ENCODE peak calls at places on chromosomes 13 and 19, in nine cellular contexts. O is hepatocyte, K is H9, E is WTC11, X is uterus, J is fibroblast of lung, Z is GM20000, R is BJ, C is heart left ventricle. W is an unnamed sample.

GRCh38 chr13:44331912-44332840 is 41.4 kb upstream of the SERP2 start:
- DNase-seq in C (peak), J (peak), E (no peak), R (peak), O (peak), Z (no peak), K (no peak), X (peak), W (no peak)

GRCh38 chr13:95452376-95452775 is 100.1 kb upstream of the CLDN10 start:
- DNase-seq in Z (no peak), R (no peak), E (no peak), C (no peak), K (no peak), O (no peak), J (peak), X (no peak), W (no peak)

GRCh38 chr13:29436291-29436690 is 159.2 kb downstream of the SLC7A1 start:
- DNase-seq in Z (no peak), O (no peak), X (no peak), K (no peak), C (no peak), E (no peak), J (peak), R (peak), W (no peak)

GRCh38 chr19:4647676-4648644 is 8.6 kb downstream of the TNFAIP8L1 start:
- DNase-seq in J (no peak), E (peak), Z (peak), X (peak), R (no peak), O (no peak), K (peak), C (peak), W (no peak)

GRCh38 chr19:39809368-39809767 is 24.6 kb downstream of the DYRK1B start:
- DNase-seq in C (no peak), E (no peak), Z (no peak), J (no peak), K (no peak), R (no peak), X (no peak), O (no peak), W (no peak)

GRCh38 chr19:14381689-14382474 is 638 bp downstream of the ADGRE5 start:
- DNase-seq in R (peak), C (peak), X (peak), Z (no peak), O (no peak), K (no peak), E (no peak), J (peak), W (peak)

GRCh38 chr19:34217952-34218817 is 36.2 kb upstream of the GARRE1 start:
- DNase-seq in K (no peak), J (peak), R (peak), X (peak), Z (peak), O (peak), C (no peak), E (no peak), W (no peak)

GRCh38 chr13:51803018-51803417 is 945 bp downstream of the DHRS12 start:
- DNase-seq in X (no peak), R (no peak), K (no peak), O (no peak), Z (no peak), C (no peak), E (no peak), J (no peak), W (peak)

GRCh38 chr13:113612626-113613025 is 28.1 kb downstream of the TFDP1 start:
- DNase-seq in C (no peak), Z (no peak), K (no peak), E (no peak), O (no peak), X (no peak), R (no peak), J (no peak), W (no peak)

GRCh38 chr13:111584101-111584500 is 263.7 kb downstream of the TEX29 start:
- DNase-seq in C (no peak), E (no peak), O (no peak), X (no peak), R (no peak), K (no peak), J (no peak), Z (no peak), W (peak)

GRCh38 chr13:96218475-96218874 is 128.6 kb downstream of the HS6ST3 start:
- DNase-seq in E (no peak), R (no peak), O (no peak), X (no peak), K (no peak), Z (no peak), C (no peak), J (no peak), W (no peak)

GRCh38 chr13:76965759-76966421 is 17.6 kb downstream of the ACOD1 start:
- DNase-seq in X (peak), O (peak), K (no peak), Z (no peak), J (peak), R (peak), C (peak), E (no peak), W (no peak)

GRCh38 chr19:3932931-3933810 is at the start of gene NMRK2:
- DNase-seq in O (peak), J (no peak), K (peak), R (no peak), Z (peak), C (peak), X (no peak), E (peak), W (no peak)

GRCh38 chr13:111904701-111905608 is 162.0 kb upstream of the SOX1 start:
- DNase-seq in E (peak), Z (no peak), K (peak), X (no peak), C (no peak), O (no peak), R (no peak), J (no peak), W (no peak)

GRCh38 chr13:103539265-103539664 is 473.0 kb upstream of the SLC10A2 start:
- DNase-seq in C (peak), R (no peak), X (no peak), K (peak), J (no peak), E (peak), Z (no peak), O (peak), W (no peak)

GRCh38 chr19:11382898-11383705 is 1.0 kb downstream of the EPOR start:
- DNase-seq in C (peak), X (no peak), E (peak), K (peak), Z (peak), J (no peak), O (peak), R (no peak), W (peak)

GRCh38 chr19:40948580-40949299 is 42.3 kb upstream of the CYP2B6 start:
- DNase-seq in E (no peak), R (no peak), C (no peak), O (no peak), J (no peak), K (no peak), Z (no peak), X (no peak), W (no peak)

GRCh38 chr19:1234041-1234669 is 3.6 kb downstream of the CBARP start:
- DNase-seq in J (no peak), E (no peak), O (no peak), R (no peak), X (no peak), Z (no peak), K (no peak), C (no peak), W (no peak)

GRCh38 chr19:13366529-13367143 is 139.6 kb downstream of the CACNA1A start:
- DNase-seq in O (no peak), K (peak), R (no peak), J (peak), X (no peak), C (no peak), E (peak), Z (no peak), W (no peak)

GRCh38 chr13:65585346-65585745 is 1644.8 kb downstream of the PCDH9 start:
- DNase-seq in Z (no peak), C (no peak), R (no peak), K (peak), E (peak), O (no peak), J (no peak), X (no peak), W (no peak)

GRCh38 chr13:65032825-65033224 is 2197.3 kb downstream of the PCDH9 start:
- DNase-seq in J (no peak), X (no peak), E (no peak), O (no peak), Z (no peak), R (no peak), K (no peak), C (no peak), W (no peak)

GRCh38 chr13:106423530-106423929 is 111.9 kb downstream of the EFNB2 start:
- DNase-seq in E (peak), C (no peak), K (no peak), O (no peak), Z (no peak), R (no peak), J (no peak), X (no peak), W (no peak)

GRCh38 chr19:38182536-38183210 is 41.3 kb downstream of the DPF1 start:
- DNase-seq in C (no peak), E (no peak), X (no peak), O (no peak), R (no peak), Z (no peak), J (no peak), K (no peak), W (no peak)

GRCh38 chr13:33260168-33261098 is 25.1 kb downstream of the STARD13 start:
- DNase-seq in R (no peak), Z (no peak), C (no peak), J (no peak), E (no peak), K (no peak), O (peak), X (no peak), W (no peak)

GRCh38 chr19:56116606-56117005 is 4.5 kb downstream of the ZNF787 start:
- DNase-seq in O (no peak), J (no peak), E (no peak), Z (no peak), R (no peak), X (no peak), K (no peak), C (no peak), W (no peak)

GRCh38 chr19:56608274-56608964 is 13.3 kb downstream of the ZNF71 start:
- DNase-seq in O (no peak), C (no peak), E (no peak), K (no peak), Z (no peak), J (no peak), X (no peak), R (no peak), W (no peak)

GRCh38 chr13:50322006-50322405 is 306.8 kb downstream of the KCNRG start:
- DNase-seq in C (no peak), R (no peak), J (no peak), K (no peak), E (no peak), O (no peak), Z (no peak), X (no peak), W (no peak)

GRCh38 chr19:29807178-29807577 is 4.6 kb upstream of the CCNE1 start:
- DNase-seq in K (no peak), J (no peak), X (no peak), O (no peak), Z (no peak), E (no peak), C (no peak), R (no peak), W (no peak)

GRCh38 chr19:18002347-18002850 is 5.6 kb upstream of the ARRDC2 start:
- DNase-seq in R (no peak), X (no peak), Z (no peak), K (no peak), E (no peak), C (no peak), O (no peak), J (no peak), W (peak)

DNA sequence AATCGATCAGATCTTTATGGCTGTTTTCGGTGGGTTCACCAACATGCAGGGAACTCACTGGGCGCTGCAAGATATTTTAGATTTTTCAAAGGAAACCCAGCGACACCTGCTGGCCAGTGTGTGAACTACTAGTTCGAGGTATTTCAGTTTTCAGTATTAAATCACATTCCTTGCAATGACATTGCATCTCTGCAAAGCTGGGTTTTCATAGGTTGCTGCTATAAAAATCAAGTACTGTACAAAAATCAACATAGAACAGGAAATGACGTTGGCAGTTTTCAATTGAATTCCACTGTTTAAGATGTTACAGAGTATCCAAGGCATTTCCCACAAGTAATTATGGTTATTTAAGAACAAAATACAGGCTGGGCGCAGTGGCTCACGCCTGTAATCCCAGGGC is 17.6 kb downstream of the LIG1 start:
- DNase-seq in X (peak), Z (peak), E (peak), C (peak), K (peak), O (peak), J (peak), R (no peak), W (peak)
- TF ChIP-seq CTCF in X (peak), Z (peak), E (peak), C (peak), K (peak), O (peak), J (peak), R (peak), W (peak)

GRCh38 chr19:50485284-50485955 is 8.8 kb upstream of the GARIN5A start:
- DNase-seq in J (no peak), Z (no peak), O (no peak), C (no peak), R (no peak), E (no peak), X (no peak), K (no peak), W (no peak)

GRCh38 chr19:50489461-50490011 is 12.9 kb upstream of the GARIN5A start:
- DNase-seq in J (no peak), O (no peak), C (no peak), X (no peak), E (no peak), R (no peak), Z (no peak), K (peak), W (no peak)

GRCh38 chr19:50488795-50489194 is 12.1 kb upstream of the GARIN5A start:
- DNase-seq in J (no peak), R (no peak), X (no peak), Z (no peak), E (no peak), C (no peak), O (no peak), K (no peak), W (no peak)

GRCh38 chr19:50490411-50490811 is 13.8 kb upstream of the GARIN5A start:
- DNase-seq in X (no peak), K (peak), Z (no peak), R (no peak), E (no peak), O (no peak), C (no peak), J (no peak), W (no peak)

DNA sequence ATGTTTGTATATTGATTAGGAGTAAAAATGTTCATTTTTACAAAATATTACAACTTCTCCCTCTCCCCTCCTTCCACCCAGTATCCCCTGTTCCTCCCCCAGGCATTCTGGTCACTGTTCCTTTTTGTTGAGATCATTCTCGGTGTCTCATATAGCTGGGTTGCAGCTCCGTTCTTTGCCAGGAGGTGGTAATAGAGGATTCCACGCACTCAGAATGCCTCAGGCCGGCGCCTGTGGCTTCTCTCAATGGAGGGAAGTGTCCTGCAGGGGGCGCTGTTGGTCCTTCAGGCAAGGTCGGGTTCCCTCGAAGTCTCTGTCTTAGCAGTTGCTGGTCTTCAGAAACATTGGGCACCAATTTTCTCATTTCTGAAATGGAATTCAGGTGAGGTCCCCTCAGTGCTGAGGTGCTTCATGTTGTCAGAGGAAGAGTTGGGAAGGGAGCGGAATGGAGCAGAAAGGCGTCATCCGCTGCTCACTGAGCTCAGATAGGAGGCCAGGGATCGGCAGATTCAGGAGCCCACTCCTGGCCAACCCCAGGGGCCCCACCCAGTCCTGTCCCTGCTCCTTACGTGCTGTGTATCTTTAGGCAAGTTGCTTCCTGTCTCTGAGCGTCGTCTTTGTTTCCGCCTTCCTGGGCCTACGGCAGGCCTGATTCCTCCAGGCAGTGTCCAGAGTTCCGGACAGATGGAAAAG is 10.3 kb upstream of the GARIN5A start:
- DNase-seq in X (no peak), J (peak), O (no peak), Z (no peak), C (no peak), K (peak), E (peak), R (no peak), W (no peak)
- TF ChIP-seq CTCF in X (no peak), J (peak), O (peak), Z (peak), C (peak), K (peak), E (peak), R (peak), W (no peak)

DNA sequence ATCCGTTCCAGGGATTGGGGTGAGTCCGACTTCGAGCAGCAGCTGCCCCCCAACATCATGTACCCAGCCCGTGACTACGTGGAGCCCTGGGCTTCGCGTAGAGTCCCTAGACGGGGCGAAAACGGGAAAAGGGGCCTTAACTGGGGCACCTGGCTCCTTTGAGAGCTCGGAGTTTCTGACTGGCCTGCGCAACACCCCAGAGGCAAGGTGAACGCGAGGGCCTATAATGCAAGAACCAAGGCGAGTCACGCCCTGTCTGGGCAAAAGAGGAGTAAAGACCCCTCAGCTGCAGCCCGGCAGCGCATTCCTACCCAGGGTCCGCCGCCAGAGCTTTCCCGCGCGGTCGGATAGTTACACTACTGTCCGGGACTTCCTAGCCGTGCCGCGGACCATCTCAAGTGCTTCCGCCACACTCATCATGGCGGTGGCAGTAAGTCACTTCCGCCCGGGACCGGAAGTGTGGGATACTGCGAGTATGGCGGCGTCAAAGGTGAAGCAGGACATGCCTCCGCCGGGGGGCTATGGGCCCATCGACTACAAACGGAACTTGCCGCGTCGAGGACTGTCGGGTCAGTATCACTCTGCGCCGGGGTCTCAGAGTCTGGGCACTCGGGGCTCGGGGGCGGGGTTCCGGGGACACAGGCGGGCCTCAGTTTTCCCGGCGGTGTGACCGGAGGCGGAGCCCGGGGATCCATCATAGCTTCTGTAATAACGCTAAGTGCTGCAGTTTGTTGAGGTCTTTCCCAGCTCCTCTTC is at the start of gene NDUFA13:
- DNase-seq in K (peak), Z (peak), C (peak), J (peak), O (peak), X (peak), R (peak), E (peak), W (peak)
- TF ChIP-seq CTCF in K (no peak), Z (no peak), C (peak), J (peak), O (no peak), X (no peak), R (no peak), E (no peak), W (no peak)

GRCh38 chr19:42229263-42229854 is 9.2 kb downstream of the ZNF526 start:
- DNase-seq in C (no peak), Z (no peak), J (no peak), E (no peak), R (no peak), O (no peak), K (no peak), X (no peak), W (no peak)
- TF ChIP-seq CTCF in C (no peak), Z (no peak), J (no peak), E (no peak), R (no peak), O (no peak), K (no peak), X (no peak), W (no peak)

W was measured in mucosa of descending colon.